ENCODE peak calls at places on chromosomes 5 and 9, in five cellular contexts. U, P, S, R and Z are unnamed samples.

GRCh38 chr5:159912033-159912800 is 4.1 kb upstream of the ADRA1B start:
- DNase-seq in U (no peak), R (peak; percentile 70), S (no peak), P (no peak), Z (no peak)

GRCh38 chr5:178695560-178695959 is 34.9 kb downstream of the ZNF354A start:
- DNase-seq in P (no peak), R (no peak), S (no peak), U (no peak), Z (no peak)

GRCh38 chr9:109182940-109183798 is 16.1 kb upstream of the FRRS1L start:
- DNase-seq in S (no peak), U (peak; percentile 58), R (no peak), P (no peak), Z (peak; percentile 48)

GRCh38 chr9:82882133-82882532 is 180.8 kb downstream of the RASEF start:
- DNase-seq in P (no peak), S (no peak), U (no peak), R (no peak), Z (no peak)

GRCh38 chr9:86281577-86282076 is 711 bp downstream of the ISCA1 start:
- DNase-seq in R (no peak), U (peak; percentile 68), P (no peak), S (no peak), Z (no peak)

GRCh38 chr5:113748403-113748802 is 234.9 kb downstream of the YTHDC2 start:
- DNase-seq in S (no peak), R (no peak), U (no peak), P (no peak), Z (no peak)

GRCh38 chr5:124963236-124963929 is 216.9 kb upstream of the ZNF608 start:
- DNase-seq in S (no peak), P (no peak), R (no peak), U (peak; percentile 54), Z (no peak)

GRCh38 chr9:84357235-84357634 is 16.7 kb upstream of the SLC28A3 start:
- DNase-seq in P (no peak), S (no peak), U (no peak), R (no peak), Z (no peak)

GRCh38 chr5:143418140-143418866 is 14.8 kb upstream of the NR3C1 start:
- DNase-seq in S (no peak), P (no peak), R (no peak), U (no peak), Z (no peak)

GRCh38 chr5:109688999-109689739 is 558 bp upstream of the MAN2A1 start:
- DNase-seq in R (peak; percentile 93), P (no peak), U (peak; percentile 97), S (peak; percentile 96), Z (peak; percentile 92)

GRCh38 chr5:132389453-132390286 is 20.2 kb downstream of the SLC22A5 start:
- DNase-seq in S (peak; percentile 86), P (peak; percentile 94), R (peak; percentile 88), U (no peak), Z (no peak)

GRCh38 chr5:137496919-137497318 is 2.2 kb downstream of the SPOCK1 start:
- DNase-seq in R (no peak), P (no peak), U (no peak), S (no peak), Z (no peak)

GRCh38 chr5:137498301-137498735 is 808 bp downstream of the SPOCK1 start:
- DNase-seq in P (no peak), S (peak; percentile 73), R (peak; percentile 72), U (peak; percentile 69), Z (peak; percentile 32)

GRCh38 chr5:137500616-137501225 is 1.6 kb upstream of the SPOCK1 start:
- DNase-seq in P (no peak), S (no peak), R (no peak), U (no peak), Z (no peak)

GRCh38 chr5:137498736-137499505 is at the start of gene SPOCK1:
- DNase-seq in P (no peak), U (peak; percentile 96), S (peak; percentile 88), R (peak; percentile 81), Z (peak; percentile 96)

GRCh38 chr5:137497396-137498290 is 1.5 kb downstream of the SPOCK1 start:
- DNase-seq in P (no peak), R (no peak), U (no peak), S (no peak), Z (no peak)
- TF ChIP-seq CTCF in P (no peak), R (no peak), U (no peak), S (no peak), Z (no peak)

DNA sequence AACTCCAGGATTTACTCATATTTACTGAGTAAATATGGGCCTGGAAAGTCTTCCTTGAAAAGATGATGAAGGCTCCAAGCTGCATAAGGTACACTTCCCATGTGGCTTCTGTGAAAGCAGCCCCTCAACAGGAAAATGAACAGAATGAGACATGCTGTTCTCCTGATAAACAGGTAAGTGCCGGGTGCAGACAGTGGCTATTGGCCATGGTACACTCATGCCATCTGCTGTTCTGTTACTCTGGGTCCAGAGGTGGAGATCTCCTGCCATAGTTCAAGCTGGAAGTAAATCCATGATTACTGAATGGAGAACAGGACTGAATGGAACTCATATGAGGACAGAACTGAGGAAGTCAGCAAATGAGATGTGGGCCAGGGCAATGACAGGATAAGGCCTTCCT is 103.6 kb downstream of the SLIT3 start:
- DNase-seq in P (no peak), U (no peak), S (no peak), R (no peak), Z (no peak)
- TF ChIP-seq CTCF in P (peak; percentile 36), U (peak; percentile 28), S (peak; percentile 66), R (peak; percentile 29), Z (no peak)

GRCh38 chr9:129415031-129415953 is 205.6 kb downstream of the C9orf50 start:
- DNase-seq in S (no peak), R (no peak), U (no peak), P (no peak), Z (no peak)

GRCh38 chr9:129413537-129414376 is 207.1 kb downstream of the C9orf50 start:
- DNase-seq in R (peak; percentile 99), S (peak; percentile 100), U (peak; percentile 99), P (peak; percentile 32), Z (peak; percentile 99)

GRCh38 chr9:129414377-129415021 is 206.4 kb downstream of the C9orf50 start:
- DNase-seq in S (peak; percentile 89), U (peak; percentile 88), R (no peak), P (no peak), Z (no peak)

GRCh38 chr9:129411501-129412175 is 209.3 kb downstream of the C9orf50 start:
- DNase-seq in P (no peak), S (peak; percentile 75), R (no peak), U (no peak), Z (no peak)

GRCh38 chr9:129412814-129413536 is 207.9 kb downstream of the C9orf50 start:
- DNase-seq in R (peak; percentile 94), P (peak; percentile 12), S (peak; percentile 91), U (peak; percentile 57), Z (no peak)
- TF ChIP-seq CTCF in R (no peak), P (no peak), S (no peak), U (no peak), Z (no peak)

GRCh38 chr5:59193616-59194319 is 610.9 kb downstream of the RAB3C start:
- DNase-seq in S (peak; percentile 81), U (no peak), R (no peak), P (peak; percentile 65), Z (no peak)
- TF ChIP-seq CTCF in S (no peak), U (no peak), R (no peak), P (no peak), Z (no peak)

GRCh38 chr9:37386988-37387387 is 35.5 kb upstream of the GRHPR start:
- DNase-seq in R (no peak), P (no peak), U (no peak), S (no peak), Z (no peak)

GRCh38 chr9:37395229-37395628 is 27.3 kb upstream of the GRHPR start:
- DNase-seq in P (no peak), U (no peak), S (no peak), R (no peak), Z (no peak)

GRCh38 chr9:37395663-37396062 is 26.8 kb upstream of the GRHPR start:
- DNase-seq in P (no peak), S (no peak), U (no peak), R (no peak), Z (no peak)

GRCh38 chr9:37392272-37392671 is 30.2 kb upstream of the GRHPR start:
- DNase-seq in U (peak; percentile 20), S (no peak), P (no peak), R (no peak), Z (no peak)

DNA sequence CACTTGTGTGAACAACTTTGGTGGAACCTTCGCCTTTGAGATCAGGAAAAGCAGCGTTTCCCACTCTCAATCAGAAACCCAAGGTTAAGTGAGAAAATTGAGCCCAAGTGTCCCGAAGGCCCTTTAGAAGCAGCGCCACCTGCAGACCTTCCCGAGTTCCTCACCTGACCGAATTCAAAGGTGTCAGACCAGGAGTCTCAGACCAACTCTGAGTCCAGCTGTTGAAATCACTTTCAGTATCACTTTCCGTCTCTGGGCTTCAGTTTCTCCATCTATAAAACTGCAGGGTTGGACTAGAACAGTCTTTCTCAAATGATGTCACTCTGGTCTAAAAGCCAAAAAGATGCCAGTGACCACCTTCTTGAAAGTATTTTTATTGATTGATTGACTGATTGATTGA is 31.7 kb upstream of the GRHPR start:
- DNase-seq in R (no peak), U (peak; percentile 68), S (no peak), P (no peak), Z (peak; percentile 75)
- TF ChIP-seq CTCF in R (no peak), U (peak; percentile 74), S (peak; percentile 38), P (no peak), Z (peak; percentile 78)

GRCh38 chr5:38018011-38018410 is 178.2 kb upstream of the GDNF start:
- DNase-seq in P (no peak), R (no peak), S (no peak), U (no peak), Z (no peak)

GRCh38 chr5:38022621-38023020 is 182.8 kb upstream of the GDNF start:
- DNase-seq in R (no peak), P (no peak), U (no peak), S (no peak), Z (no peak)

GRCh38 chr5:38029431-38030065 is 189.7 kb upstream of the GDNF start:
- DNase-seq in P (no peak), R (no peak), U (no peak), S (no peak), Z (no peak)

GRCh38 chr5:38023353-38023752 is 183.5 kb upstream of the GDNF start:
- DNase-seq in S (no peak), U (no peak), R (no peak), P (no peak), Z (no peak)

GRCh38 chr5:38023799-38024198 is 184.0 kb upstream of the GDNF start:
- DNase-seq in U (no peak), S (no peak), R (no peak), P (no peak), Z (no peak)
- TF ChIP-seq CTCF in U (no peak), S (no peak), R (no peak), P (peak; percentile 24), Z (peak; percentile 1)